ENCODE peak calls at places on chromosomes 1 and 21, in four cellular contexts. P is right atrium auricular region, E is IMR-90, W is neural progenitor cell. H is an unnamed sample.

GRCh38 chr1:174812656-174813055 is 187.1 kb upstream of the CACYBP start:
- DNase-seq in P (no peak), W (peak), E (peak), H (no peak)

GRCh38 chr1:5915587-5916571 is 76.3 kb downstream of the NPHP4 start:
- DNase-seq in E (peak), P (peak), W (peak), H (no peak)

GRCh38 chr1:187476671-187477070 is 647.9 kb downstream of the PLA2G4A start:
- DNase-seq in W (peak), E (peak), P (no peak), H (no peak)

GRCh38 chr1:19505694-19506457 is 20.5 kb upstream of the CAPZB start:
- DNase-seq in W (no peak), P (peak), E (no peak), H (no peak)

GRCh38 chr1:227942021-227942715 is 5.6 kb downstream of the WNT9A start:
- DNase-seq in W (peak), E (no peak), P (peak), H (no peak)

GRCh38 chr1:157096881-157097280 is 2.7 kb downstream of the ETV3L start:
- DNase-seq in W (no peak), P (no peak), E (no peak), H (no peak)

GRCh38 chr1:32186077-32186476 is 6.6 kb downstream of the TXLNA start:
- DNase-seq in W (no peak), P (no peak), E (no peak), H (no peak)

GRCh38 chr1:4769516-4770280 is 115.3 kb downstream of the AJAP1 start:
- DNase-seq in E (no peak), P (no peak), W (no peak), H (no peak)

GRCh38 chr21:15164678-15165303 is 100.0 kb upstream of the NRIP1 start:
- DNase-seq in P (no peak), W (no peak), E (no peak), H (no peak)

GRCh38 chr21:15775981-15776380 is 46.2 kb downstream of the USP25 start:
- DNase-seq in P (no peak), W (no peak), E (peak), H (no peak)

GRCh38 chr1:185426761-185427698 is 110.0 kb upstream of the IVNS1ABP start:
- DNase-seq in W (no peak), P (no peak), E (no peak), H (no peak)

GRCh38 chr1:31891280-31891679 is 46.9 kb downstream of the PTP4A2 start:
- DNase-seq in P (no peak), W (no peak), E (peak), H (no peak)

GRCh38 chr1:39178541-39179431 is 25.7 kb upstream of the MACF1 start:
- DNase-seq in E (peak), P (no peak), W (peak), H (no peak)

GRCh38 chr1:223714849-223715709 is 2.7 kb downstream of the CAPN2 start:
- DNase-seq in P (no peak), W (peak), E (peak), H (no peak)

GRCh38 chr1:940121-941026 is 16.7 kb downstream of the SAMD11 start:
- DNase-seq in E (peak), W (peak), P (peak), H (peak)

GRCh38 chr1:156499194-156499702 is 1.3 kb downstream of the MEF2D start:
- DNase-seq in P (no peak), W (peak), E (no peak), H (no peak)

GRCh38 chr1:186828612-186829542 is at the start of gene PLA2G4A:
- DNase-seq in P (peak), E (peak), W (peak), H (no peak)

GRCh38 chr1:40041466-40041838 is 923 bp downstream of the CAP1 start:
- DNase-seq in W (peak), P (no peak), E (no peak), H (no peak)

GRCh38 chr1:62364726-62365125 is 45.5 kb upstream of the KANK4 start:
- DNase-seq in E (no peak), W (no peak), P (no peak), H (no peak)

GRCh38 chr1:157133431-157133830 is 4.8 kb downstream of the ETV3 start:
- DNase-seq in W (no peak), P (no peak), E (no peak), H (no peak)

GRCh38 chr1:110234691-110235090 is 24.6 kb downstream of the KCNC4 start:
- DNase-seq in P (no peak), W (no peak), E (peak), H (no peak)

GRCh38 chr1:22916469-22916817 is 56.2 kb downstream of the LACTBL1 start:
- DNase-seq in P (no peak), E (no peak), W (no peak), H (no peak)

GRCh38 chr1:12015499-12015898 is 3.8 kb upstream of the MIIP start:
- DNase-seq in E (no peak), W (no peak), P (no peak), H (no peak)

GRCh38 chr1:202107321-202107761 is 15.4 kb upstream of the GPR37L1 start:
- DNase-seq in E (no peak), P (no peak), W (no peak), H (peak)

GRCh38 chr1:64975740-64976139 is 9.4 kb upstream of the JAK1 start:
- DNase-seq in W (peak), E (no peak), P (no peak), H (no peak)
- H3K27ac ChIP-seq in W (no peak), E (no peak), P (no peak), H (peak)

GRCh38 chr1:7292033-7292681 is 478.9 kb upstream of the VAMP3 start:
- DNase-seq in P (no peak), W (no peak), E (no peak), H (no peak)

GRCh38 chr1:7290971-7291970 is 479.8 kb upstream of the VAMP3 start:
- DNase-seq in E (peak), P (no peak), W (no peak), H (peak)

GRCh38 chr1:7294636-7295035 is 476.5 kb upstream of the VAMP3 start:
- DNase-seq in P (no peak), E (no peak), W (no peak), H (no peak)

GRCh38 chr1:7293702-7294630 is 477.1 kb upstream of the VAMP3 start:
- DNase-seq in E (no peak), P (no peak), W (no peak), H (no peak)

GRCh38 chr1:7292714-7293419 is 478.2 kb upstream of the VAMP3 start:
- DNase-seq in E (no peak), W (no peak), P (no peak), H (no peak)
- H3K27ac ChIP-seq in E (no peak), W (no peak), P (no peak), H (no peak)

GRCh38 chr1:37474051-37474696 is at the start of gene ZC3H12A:
- DNase-seq in W (peak), E (peak), P (peak), H (peak)

GRCh38 chr1:37472281-37472680 is 2.1 kb upstream of the ZC3H12A start:
- DNase-seq in W (no peak), E (no peak), P (no peak), H (no peak)

GRCh38 chr1:37471345-37472231 is 2.8 kb upstream of the ZC3H12A start:
- DNase-seq in E (peak), P (peak), W (peak), H (peak)

GRCh38 chr1:37473431-37474050 is 839 bp upstream of the ZC3H12A start:
- DNase-seq in W (no peak), P (no peak), E (no peak), H (no peak)

DNA sequence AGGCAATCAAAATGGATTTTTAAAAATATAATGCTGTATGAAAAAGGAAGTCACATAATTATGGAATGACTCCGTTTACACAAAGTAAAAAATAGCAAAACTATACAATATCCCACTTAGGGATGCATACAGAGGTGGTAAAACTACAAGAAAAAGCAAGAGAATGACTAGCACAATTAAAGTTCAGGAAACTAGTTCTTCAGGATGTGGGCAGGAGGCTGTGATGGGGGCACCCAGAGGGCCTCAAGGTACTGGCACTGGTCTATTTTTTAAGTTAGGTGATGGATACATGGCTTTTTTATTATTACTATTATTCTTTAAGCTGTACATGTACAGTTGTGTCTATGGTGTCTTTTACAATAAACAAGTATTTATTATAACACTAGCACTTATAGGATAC is 1.4 kb upstream of the ZC3H12A start:
- DNase-seq in E (no peak), W (no peak), P (no peak), H (no peak)
- H3K27ac ChIP-seq in E (no peak), W (no peak), P (peak), H (peak)

GRCh38 chr1:93347319-93347899 is 1.7 kb downstream of the DR1 start:
- DNase-seq in W (no peak), P (no peak), E (no peak), H (no peak)

GRCh38 chr1:93350322-93350721 is 4.6 kb downstream of the DR1 start:
- DNase-seq in E (no peak), W (no peak), P (no peak), H (no peak)

GRCh38 chr1:93350875-93351274 is 5.2 kb downstream of the DR1 start:
- DNase-seq in W (no peak), P (no peak), E (no peak), H (no peak)

GRCh38 chr1:93348104-93348780 is 2.5 kb downstream of the DR1 start:
- DNase-seq in W (no peak), E (no peak), P (no peak), H (no peak)

GRCh38 chr1:93349231-93350135 is 3.8 kb downstream of the DR1 start:
- DNase-seq in E (no peak), P (no peak), W (no peak), H (no peak)
- H3K27ac ChIP-seq in E (no peak), P (no peak), W (no peak), H (no peak)